ENCODE peak calls at places on chromosome 21, in nine cellular contexts. K, W, V, J, O, H, A, Q and M are unnamed samples.

GRCh38 chr21:32382108-32382601 is 10.7 kb downstream of the URB1 start:
- DNase-seq in K (no peak), W (peak), V (peak), J (no peak), O (peak), H (no peak), A (no peak), Q (no peak), M (no peak)

GRCh38 chr21:46323227-46323709 is 402 bp downstream of the C21orf58 start:
- DNase-seq in K (no peak), W (peak), V (no peak), J (no peak), O (no peak), H (peak), A (no peak), Q (no peak), M (no peak)

GRCh38 chr21:34736116-34736870 is 67.5 kb downstream of the CLIC6 start:
- DNase-seq in K (peak), W (no peak), V (no peak), J (no peak), O (peak), H (no peak), A (no peak), Q (peak), M (peak)

GRCh38 chr21:37914211-37914900 is 1.9 kb downstream of the KCNJ6 start:
- DNase-seq in K (no peak), W (peak), V (peak), J (no peak), O (no peak), H (peak), A (peak), Q (peak), M (peak)

GRCh38 chr21:17848228-17848627 is 29.1 kb upstream of the C21orf91 start:
- DNase-seq in K (peak), W (peak), V (peak), J (no peak), O (peak), H (no peak), A (no peak), Q (peak), M (peak)

GRCh38 chr21:38662224-38662568 is 143.5 kb upstream of the ETS2 start:
- DNase-seq in K (no peak), W (no peak), V (no peak), J (no peak), O (no peak), H (no peak), A (no peak), Q (no peak), M (no peak)

GRCh38 chr21:42193131-42193671 is 25.7 kb upstream of the ABCG1 start:
- DNase-seq in K (no peak), W (no peak), V (no peak), J (peak), O (no peak), H (no peak), A (no peak), Q (no peak), M (peak)

GRCh38 chr21:43306911-43307676 is 119.8 kb downstream of the SIK1 start:
- DNase-seq in K (peak), W (no peak), V (peak), J (no peak), O (no peak), H (no peak), A (no peak), Q (peak), M (peak)

GRCh38 chr21:26759731-26760130 is 85.5 kb downstream of the ADAMTS1 start:
- DNase-seq in K (no peak), W (no peak), V (no peak), J (no peak), O (no peak), H (no peak), A (no peak), Q (no peak), M (no peak)

GRCh38 chr21:45983981-45984551 is 2.5 kb downstream of the COL6A1 start:
- DNase-seq in K (peak), W (no peak), V (no peak), J (no peak), O (peak), H (no peak), A (no peak), Q (no peak), M (no peak)